ENCODE peak calls at places on chromosomes 16 and 17, in five cellular contexts. S is heart left ventricle, L is breast epithelium, A is astrocyte, O is brain microvascular endothelial cell. P is an unnamed sample.

GRCh38 chr16:85056211-85056748 is 28.7 kb downstream of the KIAA0513 start:
- DNase-seq in A (peak), L (no peak), O (no peak), S (peak), P (no peak)

GRCh38 chr16:89417352-89417751 is 73.0 kb downstream of the ANKRD11 start:
- DNase-seq in L (no peak), O (no peak), S (no peak), A (no peak), P (no peak)

GRCh38 chr16:524274-525011 is 3.1 kb upstream of the CAPN15 start:
- DNase-seq in O (no peak), S (peak), A (no peak), L (no peak), P (no peak)

GRCh38 chr17:17822189-17822978 is 14.4 kb downstream of the SREBF1 start:
- DNase-seq in A (peak), L (no peak), O (peak), S (peak), P (peak)

GRCh38 chr16:80540516-80541305 is at the start of gene DYNLRB2:
- DNase-seq in O (peak), S (peak), L (peak), A (peak), P (peak)

GRCh38 chr16:50622643-50623369 is 58.3 kb downstream of the SNX20 start:
- DNase-seq in L (no peak), S (no peak), O (no peak), A (no peak), P (no peak)

GRCh38 chr17:588519-588918 is 126.1 kb downstream of the VPS53 start:
- DNase-seq in A (peak), O (no peak), L (no peak), S (no peak), P (no peak)

GRCh38 chr17:5034651-5035050 is 575 bp downstream of the SLC52A1 start:
- DNase-seq in A (no peak), O (no peak), L (no peak), S (no peak), P (no peak)

GRCh38 chr17:64125937-64126336 is 4.0 kb downstream of the ERN1 start:
- DNase-seq in S (no peak), L (no peak), O (no peak), A (no peak), P (no peak)

GRCh38 chr17:42347606-42348005 is 40.6 kb downstream of the STAT3 start:
- DNase-seq in A (no peak), L (no peak), O (no peak), S (no peak), P (no peak)

GRCh38 chr17:5561736-5562135 is 22.6 kb downstream of the NLRP1 start:
- DNase-seq in A (no peak), O (no peak), S (no peak), L (no peak), P (no peak)

GRCh38 chr16:8070501-8070900 is 519.8 kb downstream of the TMEM114 start:
- DNase-seq in S (no peak), O (no peak), L (no peak), A (no peak), P (no peak)

GRCh38 chr16:27366687-27367462 is 35.1 kb upstream of the IL21R start:
- DNase-seq in L (no peak), O (no peak), A (no peak), S (no peak), P (no peak)

GRCh38 chr17:7295230-7296180 is 1.1 kb upstream of the YBX2 start:
- DNase-seq in L (no peak), S (no peak), O (no peak), A (no peak), P (no peak)

GRCh38 chr16:58121132-58121531 is 8.0 kb downstream of the CFAP20 start:
- DNase-seq in S (no peak), A (no peak), L (no peak), O (no peak), P (no peak)

GRCh38 chr17:6568186-6568758 is 11.9 kb upstream of the PITPNM3 start:
- DNase-seq in L (no peak), O (no peak), S (no peak), A (no peak), P (no peak)

GRCh38 chr16:22635345-22635744 is 124.7 kb downstream of the NPIPB5 start:
- DNase-seq in O (no peak), L (no peak), A (no peak), S (no peak), P (no peak)

GRCh38 chr16:68479271-68479670 is 31.0 kb upstream of the SMPD3 start:
- DNase-seq in L (no peak), O (no peak), S (no peak), A (no peak), P (no peak)

GRCh38 chr17:80991645-80992076 is at the start of gene CHMP6:
- DNase-seq in O (peak), A (peak), L (peak), S (peak), P (no peak)

GRCh38 chr17:5434984-5435383 is 4.0 kb downstream of the C1QBP start:
- DNase-seq in S (no peak), L (no peak), A (no peak), O (no peak), P (no peak)

GRCh38 chr17:12256380-12256995 is 235.8 kb downstream of the MAP2K4 start:
- DNase-seq in L (no peak), S (peak), O (peak), A (peak), P (peak)

GRCh38 chr17:79434215-79434614 is 176.6 kb downstream of the RBFOX3 start:
- DNase-seq in O (no peak), S (no peak), A (no peak), L (no peak), P (no peak)

DNA sequence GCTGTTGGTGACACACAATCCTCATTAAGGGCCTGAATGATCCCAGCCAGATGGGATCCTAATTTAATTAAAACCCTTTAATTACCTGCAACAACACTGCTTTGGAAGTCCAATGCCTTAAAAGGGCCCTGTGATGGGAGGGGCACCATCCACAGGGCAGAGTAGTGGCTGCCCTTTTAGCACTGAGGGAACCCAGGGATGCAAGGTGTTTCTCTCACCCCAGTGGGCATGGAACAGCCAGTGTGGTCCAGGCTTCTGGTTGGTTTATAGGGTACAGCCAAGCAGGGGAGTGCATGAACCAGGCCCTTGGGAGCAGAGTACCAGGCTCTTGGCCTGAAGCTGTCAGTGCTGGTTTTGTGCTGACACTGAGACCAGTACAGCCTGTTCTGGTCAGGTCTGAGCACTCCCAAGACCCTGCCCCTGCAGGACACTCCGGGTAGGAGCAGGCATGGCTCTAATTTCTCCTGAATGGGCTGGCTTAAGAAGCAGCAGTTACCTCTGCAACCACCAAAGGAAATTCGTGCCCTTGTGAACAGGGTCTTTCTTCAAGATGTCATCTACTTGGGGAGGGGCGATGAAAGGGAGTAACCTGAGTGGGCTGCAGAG is 9.9 kb downstream of the NXPH3 start:
- DNase-seq in A (no peak), O (no peak), S (no peak), L (no peak), P (no peak)
- TF ChIP-seq CTCF in A (peak), O (peak), S (no peak), L (no peak), P (peak)

DNA sequence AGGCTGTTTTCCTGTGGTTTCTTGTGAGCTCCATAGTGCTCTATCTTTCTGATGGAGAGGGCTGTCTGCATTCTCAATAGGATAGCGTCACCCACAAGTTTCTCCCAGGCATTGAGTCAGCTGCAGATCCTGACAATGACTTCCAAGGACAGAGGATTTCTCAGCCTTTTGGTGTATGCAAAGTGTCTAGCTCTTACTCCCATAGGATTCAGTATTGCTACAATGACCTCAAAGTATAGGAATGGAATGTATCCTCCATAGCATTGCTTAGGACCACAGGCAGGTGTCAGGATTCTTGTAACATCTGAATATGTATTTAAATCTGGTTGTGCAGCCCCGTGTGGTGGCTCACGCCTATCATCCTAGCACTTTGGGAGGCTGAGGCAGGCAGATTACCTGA is 32.3 kb downstream of the SMIM36 start:
- DNase-seq in O (no peak), L (no peak), S (no peak), A (no peak), P (no peak)
- H3K4me3 ChIP-seq in O (no peak), L (no peak), S (no peak), A (no peak), P (no peak)

GRCh38 chr17:74070374-74070773 is 133.1 kb upstream of the RPL38 start:
- DNase-seq in S (no peak), A (no peak), L (no peak), O (no peak), P (no peak)
- TF ChIP-seq CTCF in S (no peak), A (no peak), L (no peak), O (no peak), P (no peak)

GRCh38 chr17:2395258-2396170 is 5.3 kb downstream of the MNT start:
- DNase-seq in A (no peak), S (peak), O (peak), L (no peak), P (no peak)
- H3K4me3 ChIP-seq in A (no peak), S (no peak), O (no peak), L (peak), P (peak)

GRCh38 chr17:50697663-50698272 is 9.9 kb downstream of the ANKRD40 start:
- DNase-seq in S (no peak), O (no peak), L (no peak), A (no peak), P (no peak)
- TF ChIP-seq CTCF in S (no peak), O (no peak), L (no peak), A (no peak), P (no peak)

GRCh38 chr17:48491527-48492273 is 39.1 kb downstream of the HOXB1 start:
- DNase-seq in L (no peak), A (no peak), O (no peak), S (no peak), P (no peak)
- H3K4me3 ChIP-seq in L (no peak), A (no peak), O (no peak), S (no peak), P (no peak)

GRCh38 chr17:27782791-27783206 is 17.5 kb downstream of the NOS2 start:
- DNase-seq in S (peak), O (no peak), A (no peak), L (no peak), P (no peak)
- TF ChIP-seq CTCF in S (no peak), O (no peak), A (no peak), L (no peak), P (no peak)

GRCh38 chr17:50203589-50204345 is 2.3 kb upstream of the COL1A1 start:
- DNase-seq in L (no peak), A (peak), S (no peak), O (peak), P (peak)

GRCh38 chr17:50201226-50201854 is at the start of gene COL1A1:
- DNase-seq in S (peak), O (peak), L (peak), A (peak), P (no peak)

GRCh38 chr17:50204431-50204830 is 3.0 kb upstream of the COL1A1 start:
- DNase-seq in A (no peak), O (no peak), S (no peak), L (no peak), P (no peak)

GRCh38 chr17:50205111-50205821 is 3.8 kb upstream of the COL1A1 start:
- DNase-seq in S (peak), L (no peak), O (no peak), A (peak), P (no peak)

DNA sequence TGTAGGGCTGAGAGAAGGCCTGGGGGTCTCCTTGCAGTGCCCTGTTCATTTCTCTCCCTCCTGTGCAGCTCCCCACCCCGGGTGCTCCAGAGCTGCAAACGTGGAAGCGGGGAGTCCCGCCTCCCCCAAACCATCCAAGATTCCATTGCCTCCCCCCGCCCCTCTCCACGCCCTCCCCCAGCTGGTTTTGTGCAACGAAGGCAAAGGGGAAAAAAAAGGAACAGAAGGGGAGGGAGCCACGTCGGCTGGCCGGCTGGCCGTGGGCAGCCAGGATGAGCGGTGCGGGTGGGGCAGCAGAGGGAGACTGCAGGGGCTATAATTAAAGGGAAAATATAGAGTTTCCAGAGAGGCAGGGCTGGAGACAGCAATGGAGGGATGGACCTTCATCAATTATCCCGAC is 1.7 kb upstream of the COL1A1 start:
- DNase-seq in A (peak), S (no peak), L (no peak), O (no peak), P (no peak)
- H3K4me3 ChIP-seq in A (no peak), S (no peak), L (no peak), O (no peak), P (peak)

GRCh38 chr17:58595194-58595792 is 80.9 kb upstream of the MTMR4 start:
- DNase-seq in A (no peak), L (no peak), S (no peak), O (no peak), P (no peak)
- TF ChIP-seq CTCF in A (no peak), L (no peak), S (no peak), O (no peak), P (no peak)